ENCODE peak calls at places on chromosomes 5 and 9, in nine cellular contexts. T is foreskin fibroblast; M is esophagus muscularis mucosa; V is bronchial epithelial cell; I is CD4-positive, alpha-beta T cell; J is D721Med; U is GM20000; Y is left ventricle myocardium inferior; A is endodermal cell. R is an unnamed sample.

GRCh38 chr9:104864675-104865104 is 63.3 kb downstream of the ABCA1 start:
- DNase-seq in T (peak), M (no peak), I (no peak), J (no peak), U (no peak), V (no peak), Y (no peak), A (no peak), R (peak)

GRCh38 chr9:98369896-98370295 is 114.4 kb upstream of the TBC1D2 start:
- DNase-seq in V (no peak), U (no peak), M (peak), J (no peak), I (no peak), Y (no peak), A (no peak), T (no peak), R (no peak)

GRCh38 chr9:127181315-127181580 is 58.8 kb upstream of the ANGPTL2 start:
- DNase-seq in M (no peak), I (no peak), U (no peak), Y (no peak), T (no peak), A (no peak), V (no peak), J (no peak), R (no peak)

GRCh38 chr9:135248721-135249120 is 161.3 kb downstream of the OLFM1 start:
- DNase-seq in Y (peak), V (no peak), I (no peak), M (no peak), A (no peak), J (no peak), T (no peak), U (no peak), R (no peak)

GRCh38 chr9:112831281-112831851 is 59.3 kb downstream of the SLC46A2 start:
- DNase-seq in Y (peak), U (no peak), V (peak), A (no peak), I (no peak), J (no peak), M (peak), T (no peak), R (peak)

GRCh38 chr5:148309019-148309418 is 3.2 kb upstream of the SPINK7 start:
- DNase-seq in I (no peak), A (no peak), M (no peak), J (no peak), V (no peak), T (no peak), U (no peak), Y (no peak), R (no peak)

GRCh38 chr5:147911427-147911826 is 5.1 kb upstream of the C5orf46 start:
- DNase-seq in V (no peak), A (no peak), J (no peak), M (no peak), U (no peak), Y (peak), I (no peak), T (no peak), R (no peak)

GRCh38 chr9:121731090-121731489 is 79.7 kb downstream of the DAB2IP start:
- DNase-seq in U (no peak), M (no peak), Y (no peak), V (no peak), A (no peak), I (no peak), J (no peak), T (no peak), R (no peak)

GRCh38 chr5:1824903-1825841 is 24.0 kb downstream of the NDUFS6 start:
- DNase-seq in Y (no peak), T (no peak), V (no peak), J (no peak), A (no peak), U (no peak), M (no peak), I (no peak), R (no peak)

GRCh38 chr5:139863855-139864558 is 68.4 kb downstream of the PSD2 start:
- DNase-seq in J (peak), A (peak), U (peak), I (peak), Y (peak), V (peak), T (peak), M (no peak), R (peak)

GRCh38 chr9:21153688-21154608 is 12.3 kb upstream of the IFNW1 start:
- DNase-seq in I (no peak), A (peak), U (peak), T (peak), J (no peak), V (peak), M (no peak), Y (no peak), R (peak)

GRCh38 chr5:120960510-120960909 is 496.4 kb downstream of the PRR16 start:
- DNase-seq in U (no peak), A (no peak), M (no peak), T (no peak), I (no peak), Y (no peak), V (no peak), J (no peak), R (no peak)

DNA sequence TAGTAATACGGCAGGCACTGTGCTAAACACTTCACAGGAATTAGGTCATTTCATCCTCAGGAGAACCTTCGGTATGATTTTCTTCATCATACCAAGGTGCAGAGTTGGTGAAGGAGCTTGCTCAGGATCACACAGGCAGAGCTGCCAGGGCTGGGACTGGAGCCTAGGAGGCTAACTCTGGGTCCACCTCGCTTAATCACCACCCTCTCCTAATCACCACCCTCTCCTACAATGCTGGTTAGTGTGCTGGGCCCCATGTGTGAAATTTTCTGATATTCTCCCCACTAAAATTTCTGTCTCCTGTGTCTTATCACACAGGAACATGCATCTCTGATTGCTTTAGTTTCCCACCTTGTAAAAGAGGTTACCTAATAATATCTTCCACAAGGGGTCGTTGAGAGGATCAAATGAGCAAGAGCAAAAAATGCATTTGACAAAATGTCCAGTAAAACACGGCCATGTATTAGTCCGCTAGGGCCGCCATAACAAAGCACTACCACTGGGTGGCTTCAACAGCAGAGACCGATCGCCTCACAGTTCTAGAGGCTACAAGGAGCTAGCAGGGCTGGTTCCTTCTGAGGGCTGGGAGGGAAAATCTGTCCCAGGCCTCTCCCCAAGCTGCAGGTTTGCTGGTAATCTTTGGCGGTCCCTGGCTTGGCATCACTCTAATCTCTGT is 128.2 kb upstream of the NFIB start:
- DNase-seq in U (no peak), M (no peak), V (no peak), A (peak), T (no peak), I (no peak), Y (no peak), J (no peak), R (peak)
- TF ChIP-seq CTCF in U (no peak), M (no peak), V (peak), A (peak), T (peak), I (no peak), Y (no peak), J (peak), R (peak)

GRCh38 chr5:92313385-92313784 is 930.3 kb upstream of the ARRDC3 start:
- DNase-seq in Y (no peak), M (no peak), I (no peak), U (no peak), A (no peak), T (no peak), J (no peak), V (no peak), R (no peak)
- TF ChIP-seq CTCF in Y (no peak), M (no peak), I (no peak), U (no peak), A (peak), T (no peak), J (no peak), V (no peak), R (no peak)

DNA sequence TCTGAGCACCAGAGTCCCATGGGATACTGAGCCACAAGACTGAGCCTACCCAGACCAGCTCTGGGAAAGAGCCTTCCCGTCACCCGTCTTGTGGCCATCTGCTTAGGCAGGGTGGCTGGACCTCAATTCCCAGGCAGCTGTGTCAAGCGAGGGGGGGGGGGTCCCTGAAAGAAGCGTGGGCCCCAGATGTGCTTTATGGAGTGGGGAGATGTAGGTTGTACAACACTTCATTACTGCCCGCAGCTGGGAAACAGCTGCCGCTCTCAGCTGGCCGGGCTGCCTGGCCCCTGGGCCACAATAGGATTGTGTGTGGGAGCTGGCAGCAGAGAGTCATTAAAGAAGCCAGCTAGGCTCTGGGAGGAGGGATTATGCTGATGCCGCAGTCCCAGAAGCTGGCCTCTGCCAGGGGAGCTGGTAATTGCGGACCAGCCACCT is 145.3 kb downstream of the GADD45G start:
- DNase-seq in A (peak), T (no peak), J (peak), M (no peak), Y (peak), V (no peak), I (no peak), U (no peak), R (no peak)
- TF ChIP-seq CTCF in A (no peak), T (no peak), J (no peak), M (no peak), Y (no peak), V (no peak), I (no peak), U (no peak), R (no peak)

GRCh38 chr9:131112374-131113159 is 12.8 kb upstream of the NUP214 start:
- DNase-seq in Y (no peak), J (no peak), A (no peak), V (no peak), T (no peak), I (no peak), U (peak), M (no peak), R (no peak)
- TF ChIP-seq CTCF in Y (no peak), J (no peak), A (no peak), V (no peak), T (no peak), I (no peak), U (no peak), M (no peak), R (no peak)